ENCODE peak calls at places on chromosomes 13 and 19, in seven cellular contexts. One of them, this sample, is unnamed.

GRCh38 chr13:31372454-31372853 is 172.7 kb downstream of the B3GLCT start:
- DNase-seq in AG09309: no peak
- DNase-seq in endodermal cell: no peak
- DNase-seq in lung: no peak
- DNase-seq in ovary: no peak
- DNase-seq in psoas muscle: no peak
- DNase-seq in heart right ventricle: no peak
- DNase-seq in this sample: no peak

GRCh38 chr13:42492372-42492920 is 81.5 kb upstream of the TNFSF11 start:
- DNase-seq in psoas muscle: no peak
- DNase-seq in AG09309: no peak
- DNase-seq in ovary: no peak
- DNase-seq in endodermal cell: no peak
- DNase-seq in lung: no peak
- DNase-seq in heart right ventricle: no peak
- DNase-seq in this sample: no peak

GRCh38 chr19:46953955-46954501 is 65.6 kb upstream of the NPAS1 start:
- DNase-seq in lung: no peak
- DNase-seq in AG09309: no peak
- DNase-seq in heart right ventricle: no peak
- DNase-seq in psoas muscle: no peak
- DNase-seq in endodermal cell: no peak
- DNase-seq in ovary: no peak
- DNase-seq in this sample: no peak

GRCh38 chr19:13764821-13765394 is 586 bp downstream of the MRI1 start:
- DNase-seq in lung: no peak
- DNase-seq in ovary: peak; percentile 55
- DNase-seq in AG09309: no peak
- DNase-seq in psoas muscle: peak; percentile 44
- DNase-seq in heart right ventricle: peak; percentile 45
- DNase-seq in endodermal cell: peak; percentile 67
- DNase-seq in this sample: no peak

GRCh38 chr13:98880673-98881072 is 97.2 kb downstream of the DOCK9 start:
- DNase-seq in lung: no peak
- DNase-seq in ovary: no peak
- DNase-seq in endodermal cell: no peak
- DNase-seq in psoas muscle: no peak
- DNase-seq in AG09309: no peak
- DNase-seq in heart right ventricle: no peak
- DNase-seq in this sample: no peak

GRCh38 chr13:40537146-40537895 is 129.1 kb downstream of the FOXO1 start:
- DNase-seq in lung: no peak
- DNase-seq in heart right ventricle: no peak
- DNase-seq in psoas muscle: no peak
- DNase-seq in endodermal cell: peak; percentile 69
- DNase-seq in ovary: no peak
- DNase-seq in AG09309: no peak
- DNase-seq in this sample: no peak

GRCh38 chr13:68851026-68851425 is 1256.6 kb upstream of the ATXN8OS start:
- DNase-seq in AG09309: no peak
- DNase-seq in lung: no peak
- DNase-seq in psoas muscle: no peak
- DNase-seq in endodermal cell: no peak
- DNase-seq in ovary: no peak
- DNase-seq in heart right ventricle: no peak
- DNase-seq in this sample: no peak

GRCh38 chr13:113411216-113412023 is 41.9 kb downstream of the ADPRHL1 start:
- DNase-seq in psoas muscle: peak; percentile 89
- DNase-seq in ovary: no peak
- DNase-seq in endodermal cell: no peak
- DNase-seq in AG09309: peak; percentile 91
- DNase-seq in lung: no peak
- DNase-seq in heart right ventricle: peak; percentile 75
- DNase-seq in this sample: peak; percentile 87

GRCh38 chr13:68176486-68176885 is 946.4 kb upstream of the PCDH9 start:
- DNase-seq in lung: no peak
- DNase-seq in psoas muscle: no peak
- DNase-seq in heart right ventricle: no peak
- DNase-seq in ovary: no peak
- DNase-seq in endodermal cell: no peak
- DNase-seq in AG09309: no peak
- DNase-seq in this sample: no peak

GRCh38 chr19:38831142-38831605 is 420 bp downstream of the ECH1 start:
- DNase-seq in heart right ventricle: peak; percentile 75
- DNase-seq in endodermal cell: peak; percentile 74
- DNase-seq in AG09309: peak; percentile 56
- DNase-seq in psoas muscle: peak; percentile 81
- DNase-seq in lung: peak; percentile 86
- DNase-seq in ovary: peak; percentile 61
- DNase-seq in this sample: peak; percentile 77

GRCh38 chr19:23771761-23772667 is 13.3 kb upstream of the ZNF681 start:
- DNase-seq in psoas muscle: no peak
- DNase-seq in heart right ventricle: no peak
- DNase-seq in AG09309: no peak
- DNase-seq in ovary: no peak
- DNase-seq in lung: no peak
- DNase-seq in endodermal cell: no peak
- DNase-seq in this sample: no peak

DNA sequence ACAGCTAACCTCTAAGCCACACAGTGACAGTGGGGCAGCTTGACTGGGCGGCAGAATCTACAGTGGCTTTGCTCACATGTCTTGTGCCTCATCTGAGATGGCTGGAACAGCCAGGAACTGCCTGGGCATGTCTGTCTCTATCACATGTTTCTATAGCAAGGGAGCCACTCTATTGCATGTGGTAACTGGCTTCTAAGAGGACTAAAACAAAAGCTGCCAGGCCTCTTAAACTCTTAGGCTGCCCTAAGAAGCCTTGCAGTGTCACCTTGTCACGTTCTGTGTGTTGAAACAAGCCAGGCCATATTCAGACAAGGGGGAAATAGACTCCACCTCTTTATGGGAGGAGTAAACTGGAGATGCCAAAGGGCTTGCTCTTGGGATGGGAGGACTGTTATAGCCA is 122.9 kb upstream of the MAB21L1 start:
- DNase-seq in psoas muscle: no peak
- DNase-seq in endodermal cell: no peak
- DNase-seq in lung: no peak
- DNase-seq in ovary: no peak
- DNase-seq in AG09309: no peak
- DNase-seq in heart right ventricle: no peak
- DNase-seq in this sample: no peak
- TF ChIP-seq CTCF in psoas muscle: no peak
- TF ChIP-seq CTCF in endodermal cell: no peak
- TF ChIP-seq CTCF in lung: no peak
- TF ChIP-seq CTCF in ovary: no peak
- TF ChIP-seq CTCF in AG09309: no peak
- TF ChIP-seq CTCF in heart right ventricle: no peak
- TF ChIP-seq CTCF in this sample: no peak

DNA sequence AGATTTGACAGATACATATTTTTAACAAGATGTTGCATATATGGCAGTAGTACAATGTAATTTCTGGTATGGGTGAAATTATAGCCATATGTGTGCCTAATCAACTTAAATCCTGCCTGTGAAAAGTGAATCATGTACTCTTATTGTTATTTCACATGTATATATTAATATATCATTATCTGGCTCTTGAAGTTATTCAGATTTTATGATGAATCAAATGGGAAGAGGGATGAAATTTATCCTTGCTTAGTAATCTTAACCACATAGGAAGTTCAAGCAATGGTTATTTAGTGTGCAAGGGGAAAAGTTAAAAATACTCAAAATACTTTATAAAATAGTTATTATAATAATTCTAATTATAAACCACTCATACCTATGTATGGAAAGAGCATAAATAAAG is 80.6 kb downstream of the GPC6 start:
- DNase-seq in endodermal cell: no peak
- DNase-seq in heart right ventricle: no peak
- DNase-seq in AG09309: no peak
- DNase-seq in psoas muscle: no peak
- DNase-seq in ovary: no peak
- DNase-seq in lung: no peak
- DNase-seq in this sample: no peak
- H3K4me3 ChIP-seq in endodermal cell: no peak overlapping the region
- H3K4me3 ChIP-seq in heart right ventricle: no peak overlapping the region
- H3K4me3 ChIP-seq in AG09309: no peak overlapping the region
- H3K4me3 ChIP-seq in psoas muscle: no peak overlapping the region
- H3K4me3 ChIP-seq in ovary: no peak overlapping the region
- H3K4me3 ChIP-seq in lung: no peak overlapping the region
- H3K4me3 ChIP-seq in this sample: no peak overlapping the region

DNA sequence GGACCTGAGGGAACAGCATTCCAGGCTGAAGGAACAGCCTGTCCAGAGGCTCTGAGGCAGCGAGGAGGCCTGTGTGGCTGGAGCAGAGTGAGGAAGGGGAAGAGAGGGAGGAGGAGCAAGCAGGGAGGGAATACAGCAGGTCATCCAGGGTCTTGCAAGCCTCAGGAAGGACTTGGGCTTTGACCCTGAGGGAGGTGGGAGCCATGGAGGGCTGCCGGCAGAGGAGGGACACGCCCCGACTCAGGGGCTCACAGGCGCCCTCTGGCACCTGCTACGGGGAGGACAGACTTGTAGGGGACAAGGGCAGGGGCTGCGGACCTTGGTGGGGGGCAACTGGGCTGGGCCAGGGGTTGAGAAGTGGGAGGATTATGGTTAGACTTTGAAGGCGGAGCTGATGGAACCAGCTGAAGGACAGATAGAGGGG is 4.7 kb downstream of the TINCR start:
- DNase-seq in psoas muscle: no peak
- DNase-seq in heart right ventricle: no peak
- DNase-seq in AG09309: no peak
- DNase-seq in ovary: no peak
- DNase-seq in endodermal cell: peak; percentile 78
- DNase-seq in lung: no peak
- DNase-seq in this sample: no peak
- TF ChIP-seq CTCF in psoas muscle: no peak
- TF ChIP-seq CTCF in heart right ventricle: no peak
- TF ChIP-seq CTCF in AG09309: no peak
- TF ChIP-seq CTCF in ovary: no peak
- TF ChIP-seq CTCF in endodermal cell: peak; percentile 66
- TF ChIP-seq CTCF in lung: no peak
- TF ChIP-seq CTCF in this sample: no peak

DNA sequence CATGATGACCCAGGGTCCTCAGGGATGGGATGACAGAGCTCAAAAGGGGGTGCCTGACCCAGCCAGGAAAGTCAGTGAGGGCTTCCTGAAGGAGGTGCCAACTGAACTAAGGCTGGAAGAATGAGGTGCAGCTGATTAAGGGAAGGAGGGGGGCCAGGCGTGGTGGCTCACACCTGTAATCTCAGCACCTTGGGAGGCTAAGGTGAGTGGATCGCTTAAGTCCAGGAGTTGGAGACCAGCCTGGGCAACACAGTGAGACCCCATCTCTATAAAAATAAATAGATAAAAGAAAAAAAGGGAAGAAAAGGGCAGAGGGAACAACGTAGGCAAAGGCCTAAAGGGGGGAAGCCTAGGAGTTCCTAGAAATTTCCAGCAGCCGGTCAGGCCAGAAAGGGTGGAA is 9.1 kb upstream of the LYPD3 start:
- DNase-seq in lung: no peak
- DNase-seq in AG09309: no peak
- DNase-seq in endodermal cell: no peak
- DNase-seq in psoas muscle: no peak
- DNase-seq in ovary: no peak
- DNase-seq in heart right ventricle: no peak
- DNase-seq in this sample: no peak
- H3K4me3 ChIP-seq in lung: no peak overlapping the region
- H3K4me3 ChIP-seq in AG09309: no peak overlapping the region
- H3K4me3 ChIP-seq in endodermal cell: peak overlapping the region; percentile 81
- H3K4me3 ChIP-seq in psoas muscle: peak overlapping the region; percentile 61
- H3K4me3 ChIP-seq in ovary: no peak overlapping the region
- H3K4me3 ChIP-seq in heart right ventricle: no peak overlapping the region
- H3K4me3 ChIP-seq in this sample: no peak overlapping the region

DNA sequence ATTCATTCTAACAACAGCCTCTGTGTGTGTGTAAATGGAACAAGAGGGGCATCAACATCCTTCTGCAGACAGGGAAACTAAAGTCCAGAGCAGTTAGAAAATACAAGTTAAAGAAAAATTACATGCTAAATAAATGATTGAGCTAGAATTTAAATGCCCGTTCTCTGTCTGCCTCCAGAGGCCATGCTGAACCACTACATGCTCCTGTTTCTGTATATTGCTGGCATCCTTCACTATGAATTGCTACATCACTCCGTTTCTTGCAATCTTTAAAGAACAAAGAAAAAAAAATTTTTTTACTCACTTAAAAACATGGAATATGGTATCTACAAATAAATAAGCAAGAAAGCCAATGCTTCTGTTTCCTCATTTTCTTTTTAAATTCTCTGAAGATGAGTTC is 47.9 kb downstream of the DCT start:
- DNase-seq in heart right ventricle: no peak
- DNase-seq in ovary: no peak
- DNase-seq in psoas muscle: no peak
- DNase-seq in AG09309: no peak
- DNase-seq in endodermal cell: no peak
- DNase-seq in lung: no peak
- DNase-seq in this sample: no peak
- TF ChIP-seq CTCF in heart right ventricle: no peak
- TF ChIP-seq CTCF in ovary: no peak
- TF ChIP-seq CTCF in psoas muscle: no peak
- TF ChIP-seq CTCF in AG09309: no peak
- TF ChIP-seq CTCF in endodermal cell: peak; percentile 35
- TF ChIP-seq CTCF in lung: no peak
- TF ChIP-seq CTCF in this sample: no peak

DNA sequence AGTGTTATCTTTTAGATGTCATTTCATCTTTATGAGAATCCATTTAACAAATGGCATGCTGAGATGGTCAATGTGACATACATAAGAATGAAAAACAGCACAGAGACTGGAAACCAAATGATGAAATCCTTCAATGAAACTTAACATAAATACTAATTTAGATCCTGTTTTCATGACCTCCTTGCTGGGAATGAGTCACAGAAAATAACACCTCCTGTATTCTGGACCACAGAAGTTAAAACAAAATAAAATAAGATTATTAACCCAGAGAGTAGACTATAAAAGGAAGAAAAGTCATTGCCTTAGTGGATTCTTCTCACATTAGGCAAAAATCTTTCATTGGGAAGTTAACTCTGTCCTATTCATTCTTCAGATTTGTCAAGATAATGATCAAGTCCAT is 1.6 kb downstream of the DIAPH3 start:
- DNase-seq in lung: no peak
- DNase-seq in ovary: no peak
- DNase-seq in endodermal cell: no peak
- DNase-seq in heart right ventricle: no peak
- DNase-seq in psoas muscle: no peak
- DNase-seq in AG09309: no peak
- DNase-seq in this sample: no peak
- H3K4me3 ChIP-seq in lung: no peak overlapping the region
- H3K4me3 ChIP-seq in ovary: no peak overlapping the region
- H3K4me3 ChIP-seq in endodermal cell: peak overlapping the region; percentile 87
- H3K4me3 ChIP-seq in heart right ventricle: no peak overlapping the region
- H3K4me3 ChIP-seq in psoas muscle: no peak overlapping the region
- H3K4me3 ChIP-seq in AG09309: no peak overlapping the region
- H3K4me3 ChIP-seq in this sample: peak overlapping the region; percentile 92

GRCh38 chr19:2446390-2446789 is 10.4 kb downstream of the LMNB2 start:
- DNase-seq in lung: no peak
- DNase-seq in AG09309: no peak
- DNase-seq in psoas muscle: peak; percentile 88
- DNase-seq in ovary: peak; percentile 15
- DNase-seq in endodermal cell: no peak
- DNase-seq in heart right ventricle: no peak
- DNase-seq in this sample: no peak
- TF ChIP-seq CTCF in lung: no peak
- TF ChIP-seq CTCF in AG09309: no peak
- TF ChIP-seq CTCF in psoas muscle: no peak
- TF ChIP-seq CTCF in ovary: no peak
- TF ChIP-seq CTCF in endodermal cell: no peak
- TF ChIP-seq CTCF in heart right ventricle: no peak
- TF ChIP-seq CTCF in this sample: no peak